ENCODE peak calls at places on chromosomes 5 and 9, in ten cellular contexts. One of them, this sample, is unnamed.
A peak's percentile ranks its signal among the peaks of the same experiment; 100 is the strongest.

GRCh38 chr9:107492381-107492780 is 2.8 kb upstream of the KLF4 start:
- DNase-seq in hypothalamus: no peak
- DNase-seq in activated CD4-positive, alpha-beta T cell treated with anti-CD3 and anti-CD28 coated beads, Interleukin-2, amount 50 U/mL, for 24 hours: no peak
- DNase-seq in WTC11: no peak
- DNase-seq in progenitor cell of endocrine pancreas: no peak
- DNase-seq in stimulated activated CD4-positive, alpha-beta T cell treated with anti-CD3 and anti-CD28 coated beads, Interleukin-1b, Interleukin-23, amount 100 ng/mL, for 24 hours: no peak
- DNase-seq in BE2C: no peak
- DNase-seq in SW 1271: no peak
- DNase-seq in NCI-H1694: no peak
- DNase-seq in naive thymus-derived CD8-positive, alpha-beta T cell: no peak
- DNase-seq in this sample: no peak

GRCh38 chr5:107040907-107041306 is 629.8 kb downstream of the EFNA5 start:
- DNase-seq in hypothalamus: no peak
- DNase-seq in activated CD4-positive, alpha-beta T cell treated with anti-CD3 and anti-CD28 coated beads, Interleukin-2, amount 50 U/mL, for 24 hours: no peak
- DNase-seq in WTC11: no peak
- DNase-seq in progenitor cell of endocrine pancreas: no peak
- DNase-seq in stimulated activated CD4-positive, alpha-beta T cell treated with anti-CD3 and anti-CD28 coated beads, Interleukin-1b, Interleukin-23, amount 100 ng/mL, for 24 hours: no peak
- DNase-seq in BE2C: no peak
- DNase-seq in SW 1271: no peak
- DNase-seq in NCI-H1694: no peak
- DNase-seq in naive thymus-derived CD8-positive, alpha-beta T cell: no peak
- DNase-seq in this sample: no peak

GRCh38 chr9:112065781-112066606 is 109.1 kb downstream of the SUSD1 start:
- DNase-seq in hypothalamus: no peak
- DNase-seq in activated CD4-positive, alpha-beta T cell treated with anti-CD3 and anti-CD28 coated beads, Interleukin-2, amount 50 U/mL, for 24 hours: no peak
- DNase-seq in WTC11: peak; percentile 17
- DNase-seq in progenitor cell of endocrine pancreas: no peak
- DNase-seq in stimulated activated CD4-positive, alpha-beta T cell treated with anti-CD3 and anti-CD28 coated beads, Interleukin-1b, Interleukin-23, amount 100 ng/mL, for 24 hours: no peak
- DNase-seq in BE2C: no peak
- DNase-seq in SW 1271: no peak
- DNase-seq in NCI-H1694: no peak
- DNase-seq in naive thymus-derived CD8-positive, alpha-beta T cell: no peak
- DNase-seq in this sample: no peak

GRCh38 chr9:135695642-135696041 is 3.6 kb downstream of the SOHLH1 start:
- DNase-seq in hypothalamus: no peak
- DNase-seq in activated CD4-positive, alpha-beta T cell treated with anti-CD3 and anti-CD28 coated beads, Interleukin-2, amount 50 U/mL, for 24 hours: no peak
- DNase-seq in WTC11: no peak
- DNase-seq in progenitor cell of endocrine pancreas: no peak
- DNase-seq in stimulated activated CD4-positive, alpha-beta T cell treated with anti-CD3 and anti-CD28 coated beads, Interleukin-1b, Interleukin-23, amount 100 ng/mL, for 24 hours: no peak
- DNase-seq in BE2C: no peak
- DNase-seq in SW 1271: no peak
- DNase-seq in NCI-H1694: no peak
- DNase-seq in naive thymus-derived CD8-positive, alpha-beta T cell: no peak
- DNase-seq in this sample: no peak

GRCh38 chr5:119578937-119579336 is 50.4 kb upstream of the FAM170A start:
- DNase-seq in hypothalamus: no peak
- DNase-seq in activated CD4-positive, alpha-beta T cell treated with anti-CD3 and anti-CD28 coated beads, Interleukin-2, amount 50 U/mL, for 24 hours: peak; percentile 3
- DNase-seq in WTC11: peak; percentile 34
- DNase-seq in progenitor cell of endocrine pancreas: no peak
- DNase-seq in stimulated activated CD4-positive, alpha-beta T cell treated with anti-CD3 and anti-CD28 coated beads, Interleukin-1b, Interleukin-23, amount 100 ng/mL, for 24 hours: no peak
- DNase-seq in BE2C: peak; percentile 62
- DNase-seq in SW 1271: peak; percentile 9
- DNase-seq in NCI-H1694: peak; percentile 26
- DNase-seq in naive thymus-derived CD8-positive, alpha-beta T cell: no peak
- DNase-seq in this sample: peak; percentile 64

GRCh38 chr5:38329132-38329715 is 70.9 kb downstream of the EGFLAM start:
- DNase-seq in hypothalamus: no peak
- DNase-seq in activated CD4-positive, alpha-beta T cell treated with anti-CD3 and anti-CD28 coated beads, Interleukin-2, amount 50 U/mL, for 24 hours: no peak
- DNase-seq in WTC11: no peak
- DNase-seq in progenitor cell of endocrine pancreas: no peak
- DNase-seq in stimulated activated CD4-positive, alpha-beta T cell treated with anti-CD3 and anti-CD28 coated beads, Interleukin-1b, Interleukin-23, amount 100 ng/mL, for 24 hours: no peak
- DNase-seq in BE2C: no peak
- DNase-seq in SW 1271: peak; percentile 63
- DNase-seq in NCI-H1694: no peak
- DNase-seq in naive thymus-derived CD8-positive, alpha-beta T cell: no peak
- DNase-seq in this sample: no peak

GRCh38 chr9:100355561-100355960 is 2.8 kb upstream of the TEX10 start:
- DNase-seq in hypothalamus: no peak
- DNase-seq in activated CD4-positive, alpha-beta T cell treated with anti-CD3 and anti-CD28 coated beads, Interleukin-2, amount 50 U/mL, for 24 hours: no peak
- DNase-seq in WTC11: no peak
- DNase-seq in progenitor cell of endocrine pancreas: no peak
- DNase-seq in stimulated activated CD4-positive, alpha-beta T cell treated with anti-CD3 and anti-CD28 coated beads, Interleukin-1b, Interleukin-23, amount 100 ng/mL, for 24 hours: no peak
- DNase-seq in BE2C: no peak
- DNase-seq in SW 1271: no peak
- DNase-seq in NCI-H1694: no peak
- DNase-seq in naive thymus-derived CD8-positive, alpha-beta T cell: no peak
- DNase-seq in this sample: no peak

GRCh38 chr9:105129731-105130130 is 114.7 kb upstream of the SLC44A1 start:
- DNase-seq in hypothalamus: no peak
- DNase-seq in activated CD4-positive, alpha-beta T cell treated with anti-CD3 and anti-CD28 coated beads, Interleukin-2, amount 50 U/mL, for 24 hours: no peak
- DNase-seq in WTC11: no peak
- DNase-seq in progenitor cell of endocrine pancreas: no peak
- DNase-seq in stimulated activated CD4-positive, alpha-beta T cell treated with anti-CD3 and anti-CD28 coated beads, Interleukin-1b, Interleukin-23, amount 100 ng/mL, for 24 hours: no peak
- DNase-seq in BE2C: no peak
- DNase-seq in SW 1271: no peak
- DNase-seq in NCI-H1694: no peak
- DNase-seq in naive thymus-derived CD8-positive, alpha-beta T cell: no peak
- DNase-seq in this sample: no peak

GRCh38 chr9:33263131-33263935 is 1.2 kb downstream of the BAG1 start:
- DNase-seq in hypothalamus: no peak
- DNase-seq in activated CD4-positive, alpha-beta T cell treated with anti-CD3 and anti-CD28 coated beads, Interleukin-2, amount 50 U/mL, for 24 hours: no peak
- DNase-seq in WTC11: no peak
- DNase-seq in progenitor cell of endocrine pancreas: no peak
- DNase-seq in stimulated activated CD4-positive, alpha-beta T cell treated with anti-CD3 and anti-CD28 coated beads, Interleukin-1b, Interleukin-23, amount 100 ng/mL, for 24 hours: no peak
- DNase-seq in BE2C: peak; percentile 23
- DNase-seq in SW 1271: no peak
- DNase-seq in NCI-H1694: no peak
- DNase-seq in naive thymus-derived CD8-positive, alpha-beta T cell: no peak
- DNase-seq in this sample: no peak

GRCh38 chr9:114238919-114239879 is 83.7 kb upstream of the ORM1 start:
- DNase-seq in hypothalamus: no peak
- DNase-seq in activated CD4-positive, alpha-beta T cell treated with anti-CD3 and anti-CD28 coated beads, Interleukin-2, amount 50 U/mL, for 24 hours: no peak
- DNase-seq in WTC11: peak; percentile 24
- DNase-seq in progenitor cell of endocrine pancreas: no peak
- DNase-seq in stimulated activated CD4-positive, alpha-beta T cell treated with anti-CD3 and anti-CD28 coated beads, Interleukin-1b, Interleukin-23, amount 100 ng/mL, for 24 hours: no peak
- DNase-seq in BE2C: peak; percentile 74
- DNase-seq in SW 1271: no peak
- DNase-seq in NCI-H1694: peak; percentile 47
- DNase-seq in naive thymus-derived CD8-positive, alpha-beta T cell: no peak
- DNase-seq in this sample: no peak

GRCh38 chr5:172920447-172920849 is 38.8 kb upstream of the RPL26L1 start:
- DNase-seq in hypothalamus: no peak
- DNase-seq in activated CD4-positive, alpha-beta T cell treated with anti-CD3 and anti-CD28 coated beads, Interleukin-2, amount 50 U/mL, for 24 hours: no peak
- DNase-seq in WTC11: no peak
- DNase-seq in progenitor cell of endocrine pancreas: no peak
- DNase-seq in stimulated activated CD4-positive, alpha-beta T cell treated with anti-CD3 and anti-CD28 coated beads, Interleukin-1b, Interleukin-23, amount 100 ng/mL, for 24 hours: no peak
- DNase-seq in BE2C: no peak
- DNase-seq in SW 1271: no peak
- DNase-seq in NCI-H1694: no peak
- DNase-seq in naive thymus-derived CD8-positive, alpha-beta T cell: no peak
- DNase-seq in this sample: no peak

GRCh38 chr9:1077616-1078015 is 27.5 kb downstream of the DMRT2 start:
- DNase-seq in hypothalamus: no peak
- DNase-seq in activated CD4-positive, alpha-beta T cell treated with anti-CD3 and anti-CD28 coated beads, Interleukin-2, amount 50 U/mL, for 24 hours: no peak
- DNase-seq in WTC11: no peak
- DNase-seq in progenitor cell of endocrine pancreas: no peak
- DNase-seq in stimulated activated CD4-positive, alpha-beta T cell treated with anti-CD3 and anti-CD28 coated beads, Interleukin-1b, Interleukin-23, amount 100 ng/mL, for 24 hours: no peak
- DNase-seq in BE2C: no peak
- DNase-seq in SW 1271: no peak
- DNase-seq in NCI-H1694: no peak
- DNase-seq in naive thymus-derived CD8-positive, alpha-beta T cell: no peak
- DNase-seq in this sample: no peak

GRCh38 chr5:178994580-178995340 is at the start of gene GRM6:
- DNase-seq in hypothalamus: no peak
- DNase-seq in activated CD4-positive, alpha-beta T cell treated with anti-CD3 and anti-CD28 coated beads, Interleukin-2, amount 50 U/mL, for 24 hours: no peak
- DNase-seq in WTC11: peak; percentile 61
- DNase-seq in progenitor cell of endocrine pancreas: no peak
- DNase-seq in stimulated activated CD4-positive, alpha-beta T cell treated with anti-CD3 and anti-CD28 coated beads, Interleukin-1b, Interleukin-23, amount 100 ng/mL, for 24 hours: no peak
- DNase-seq in BE2C: no peak
- DNase-seq in SW 1271: no peak
- DNase-seq in NCI-H1694: no peak
- DNase-seq in naive thymus-derived CD8-positive, alpha-beta T cell: no peak
- DNase-seq in this sample: no peak

GRCh38 chr5:14292766-14293165 is 149.6 kb downstream of the TRIO start:
- DNase-seq in hypothalamus: no peak
- DNase-seq in activated CD4-positive, alpha-beta T cell treated with anti-CD3 and anti-CD28 coated beads, Interleukin-2, amount 50 U/mL, for 24 hours: no peak
- DNase-seq in WTC11: no peak
- DNase-seq in progenitor cell of endocrine pancreas: no peak
- DNase-seq in stimulated activated CD4-positive, alpha-beta T cell treated with anti-CD3 and anti-CD28 coated beads, Interleukin-1b, Interleukin-23, amount 100 ng/mL, for 24 hours: no peak
- DNase-seq in BE2C: no peak
- DNase-seq in SW 1271: no peak
- DNase-seq in NCI-H1694: no peak
- DNase-seq in naive thymus-derived CD8-positive, alpha-beta T cell: no peak
- DNase-seq in this sample: no peak

GRCh38 chr5:36790847-36791246 is 85.7 kb upstream of the NIPBL start:
- DNase-seq in hypothalamus: no peak
- DNase-seq in activated CD4-positive, alpha-beta T cell treated with anti-CD3 and anti-CD28 coated beads, Interleukin-2, amount 50 U/mL, for 24 hours: no peak
- DNase-seq in WTC11: no peak
- DNase-seq in progenitor cell of endocrine pancreas: no peak
- DNase-seq in stimulated activated CD4-positive, alpha-beta T cell treated with anti-CD3 and anti-CD28 coated beads, Interleukin-1b, Interleukin-23, amount 100 ng/mL, for 24 hours: no peak
- DNase-seq in BE2C: no peak
- DNase-seq in SW 1271: no peak
- DNase-seq in NCI-H1694: no peak
- DNase-seq in naive thymus-derived CD8-positive, alpha-beta T cell: no peak
- DNase-seq in this sample: no peak

GRCh38 chr5:65927497-65928340 is 1.3 kb downstream of the ERBIN start:
- DNase-seq in hypothalamus: no peak
- DNase-seq in activated CD4-positive, alpha-beta T cell treated with anti-CD3 and anti-CD28 coated beads, Interleukin-2, amount 50 U/mL, for 24 hours: peak; percentile 17
- DNase-seq in WTC11: no peak
- DNase-seq in progenitor cell of endocrine pancreas: no peak
- DNase-seq in stimulated activated CD4-positive, alpha-beta T cell treated with anti-CD3 and anti-CD28 coated beads, Interleukin-1b, Interleukin-23, amount 100 ng/mL, for 24 hours: no peak
- DNase-seq in BE2C: no peak
- DNase-seq in SW 1271: peak; percentile 52
- DNase-seq in NCI-H1694: no peak
- DNase-seq in naive thymus-derived CD8-positive, alpha-beta T cell: peak; percentile 2
- DNase-seq in this sample: no peak

GRCh38 chr5:151952233-151952632 is 27.6 kb upstream of the GLRA1 start:
- DNase-seq in hypothalamus: no peak
- DNase-seq in activated CD4-positive, alpha-beta T cell treated with anti-CD3 and anti-CD28 coated beads, Interleukin-2, amount 50 U/mL, for 24 hours: no peak
- DNase-seq in WTC11: no peak
- DNase-seq in progenitor cell of endocrine pancreas: no peak
- DNase-seq in stimulated activated CD4-positive, alpha-beta T cell treated with anti-CD3 and anti-CD28 coated beads, Interleukin-1b, Interleukin-23, amount 100 ng/mL, for 24 hours: no peak
- DNase-seq in BE2C: no peak
- DNase-seq in SW 1271: no peak
- DNase-seq in NCI-H1694: no peak
- DNase-seq in naive thymus-derived CD8-positive, alpha-beta T cell: no peak
- DNase-seq in this sample: no peak

GRCh38 chr5:133909584-133909983 is 58.8 kb downstream of the C5orf15 start:
- DNase-seq in hypothalamus: no peak
- DNase-seq in activated CD4-positive, alpha-beta T cell treated with anti-CD3 and anti-CD28 coated beads, Interleukin-2, amount 50 U/mL, for 24 hours: no peak
- DNase-seq in WTC11: no peak
- DNase-seq in progenitor cell of endocrine pancreas: no peak
- DNase-seq in stimulated activated CD4-positive, alpha-beta T cell treated with anti-CD3 and anti-CD28 coated beads, Interleukin-1b, Interleukin-23, amount 100 ng/mL, for 24 hours: no peak
- DNase-seq in BE2C: no peak
- DNase-seq in SW 1271: no peak
- DNase-seq in NCI-H1694: no peak
- DNase-seq in naive thymus-derived CD8-positive, alpha-beta T cell: no peak
- DNase-seq in this sample: no peak

GRCh38 chr9:129665008-129665771 is at the start of gene PRRX2:
- DNase-seq in hypothalamus: no peak
- DNase-seq in activated CD4-positive, alpha-beta T cell treated with anti-CD3 and anti-CD28 coated beads, Interleukin-2, amount 50 U/mL, for 24 hours: no peak
- DNase-seq in WTC11: peak; percentile 63
- DNase-seq in progenitor cell of endocrine pancreas: no peak
- DNase-seq in stimulated activated CD4-positive, alpha-beta T cell treated with anti-CD3 and anti-CD28 coated beads, Interleukin-1b, Interleukin-23, amount 100 ng/mL, for 24 hours: no peak
- DNase-seq in BE2C: peak; percentile 48
- DNase-seq in SW 1271: no peak
- DNase-seq in NCI-H1694: no peak
- DNase-seq in naive thymus-derived CD8-positive, alpha-beta T cell: no peak
- DNase-seq in this sample: no peak

GRCh38 chr5:142808778-142809606 is 38.8 kb downstream of the ARHGAP26 start:
- DNase-seq in hypothalamus: no peak
- DNase-seq in activated CD4-positive, alpha-beta T cell treated with anti-CD3 and anti-CD28 coated beads, Interleukin-2, amount 50 U/mL, for 24 hours: no peak
- DNase-seq in WTC11: no peak
- DNase-seq in progenitor cell of endocrine pancreas: no peak
- DNase-seq in stimulated activated CD4-positive, alpha-beta T cell treated with anti-CD3 and anti-CD28 coated beads, Interleukin-1b, Interleukin-23, amount 100 ng/mL, for 24 hours: no peak
- DNase-seq in BE2C: peak; percentile 68
- DNase-seq in SW 1271: no peak
- DNase-seq in NCI-H1694: no peak
- DNase-seq in naive thymus-derived CD8-positive, alpha-beta T cell: no peak
- DNase-seq in this sample: peak; percentile 45

GRCh38 chr9:109956811-109957440 is 176.9 kb downstream of the PALM2AKAP2 start:
- DNase-seq in hypothalamus: no peak
- DNase-seq in activated CD4-positive, alpha-beta T cell treated with anti-CD3 and anti-CD28 coated beads, Interleukin-2, amount 50 U/mL, for 24 hours: no peak
- DNase-seq in WTC11: no peak
- DNase-seq in progenitor cell of endocrine pancreas: no peak
- DNase-seq in stimulated activated CD4-positive, alpha-beta T cell treated with anti-CD3 and anti-CD28 coated beads, Interleukin-1b, Interleukin-23, amount 100 ng/mL, for 24 hours: no peak
- DNase-seq in BE2C: no peak
- DNase-seq in SW 1271: no peak
- DNase-seq in NCI-H1694: peak; percentile 26
- DNase-seq in naive thymus-derived CD8-positive, alpha-beta T cell: no peak
- DNase-seq in this sample: no peak

GRCh38 chr5:71782771-71783770 is 64.0 kb downstream of the CARTPT start:
- DNase-seq in hypothalamus: peak; percentile 62
- DNase-seq in activated CD4-positive, alpha-beta T cell treated with anti-CD3 and anti-CD28 coated beads, Interleukin-2, amount 50 U/mL, for 24 hours: peak; percentile 36
- DNase-seq in WTC11: peak; percentile 89
- DNase-seq in progenitor cell of endocrine pancreas: peak; percentile 53
- DNase-seq in stimulated activated CD4-positive, alpha-beta T cell treated with anti-CD3 and anti-CD28 coated beads, Interleukin-1b, Interleukin-23, amount 100 ng/mL, for 24 hours: peak; percentile 18
- DNase-seq in BE2C: peak; percentile 87
- DNase-seq in SW 1271: peak; percentile 4
- DNase-seq in NCI-H1694: peak; percentile 79
- DNase-seq in naive thymus-derived CD8-positive, alpha-beta T cell: no peak
- DNase-seq in this sample: peak; percentile 5

GRCh38 chr5:180438785-180439780 is 55.1 kb upstream of the CNOT6 start:
- DNase-seq in hypothalamus: no peak
- DNase-seq in activated CD4-positive, alpha-beta T cell treated with anti-CD3 and anti-CD28 coated beads, Interleukin-2, amount 50 U/mL, for 24 hours: no peak
- DNase-seq in WTC11: no peak
- DNase-seq in progenitor cell of endocrine pancreas: no peak
- DNase-seq in stimulated activated CD4-positive, alpha-beta T cell treated with anti-CD3 and anti-CD28 coated beads, Interleukin-1b, Interleukin-23, amount 100 ng/mL, for 24 hours: no peak
- DNase-seq in BE2C: peak; percentile 32
- DNase-seq in SW 1271: no peak
- DNase-seq in NCI-H1694: no peak
- DNase-seq in naive thymus-derived CD8-positive, alpha-beta T cell: no peak
- DNase-seq in this sample: no peak

GRCh38 chr5:81140461-81140860 is 92.7 kb upstream of the CKMT2 start:
- DNase-seq in hypothalamus: no peak
- DNase-seq in activated CD4-positive, alpha-beta T cell treated with anti-CD3 and anti-CD28 coated beads, Interleukin-2, amount 50 U/mL, for 24 hours: no peak
- DNase-seq in WTC11: no peak
- DNase-seq in progenitor cell of endocrine pancreas: no peak
- DNase-seq in stimulated activated CD4-positive, alpha-beta T cell treated with anti-CD3 and anti-CD28 coated beads, Interleukin-1b, Interleukin-23, amount 100 ng/mL, for 24 hours: no peak
- DNase-seq in BE2C: peak; percentile 58
- DNase-seq in SW 1271: no peak
- DNase-seq in NCI-H1694: no peak
- DNase-seq in naive thymus-derived CD8-positive, alpha-beta T cell: no peak
- DNase-seq in this sample: no peak

GRCh38 chr5:132428811-132429440 is 59.4 kb downstream of the SLC22A5 start:
- DNase-seq in hypothalamus: no peak
- DNase-seq in activated CD4-positive, alpha-beta T cell treated with anti-CD3 and anti-CD28 coated beads, Interleukin-2, amount 50 U/mL, for 24 hours: no peak
- DNase-seq in WTC11: no peak
- DNase-seq in progenitor cell of endocrine pancreas: no peak
- DNase-seq in stimulated activated CD4-positive, alpha-beta T cell treated with anti-CD3 and anti-CD28 coated beads, Interleukin-1b, Interleukin-23, amount 100 ng/mL, for 24 hours: no peak
- DNase-seq in BE2C: no peak
- DNase-seq in SW 1271: no peak
- DNase-seq in NCI-H1694: no peak
- DNase-seq in naive thymus-derived CD8-positive, alpha-beta T cell: no peak
- DNase-seq in this sample: no peak

GRCh38 chr5:110038297-110038997 is 348.7 kb downstream of the MAN2A1 start:
- DNase-seq in hypothalamus: no peak
- DNase-seq in activated CD4-positive, alpha-beta T cell treated with anti-CD3 and anti-CD28 coated beads, Interleukin-2, amount 50 U/mL, for 24 hours: no peak
- DNase-seq in WTC11: no peak
- DNase-seq in progenitor cell of endocrine pancreas: no peak
- DNase-seq in stimulated activated CD4-positive, alpha-beta T cell treated with anti-CD3 and anti-CD28 coated beads, Interleukin-1b, Interleukin-23, amount 100 ng/mL, for 24 hours: no peak
- DNase-seq in BE2C: no peak
- DNase-seq in SW 1271: no peak
- DNase-seq in NCI-H1694: no peak
- DNase-seq in naive thymus-derived CD8-positive, alpha-beta T cell: no peak
- DNase-seq in this sample: no peak

GRCh38 chr5:168076561-168076991 is 214.9 kb upstream of the WWC1 start:
- DNase-seq in hypothalamus: no peak
- DNase-seq in activated CD4-positive, alpha-beta T cell treated with anti-CD3 and anti-CD28 coated beads, Interleukin-2, amount 50 U/mL, for 24 hours: no peak
- DNase-seq in WTC11: peak; percentile 79
- DNase-seq in progenitor cell of endocrine pancreas: no peak
- DNase-seq in stimulated activated CD4-positive, alpha-beta T cell treated with anti-CD3 and anti-CD28 coated beads, Interleukin-1b, Interleukin-23, amount 100 ng/mL, for 24 hours: no peak
- DNase-seq in BE2C: peak; percentile 52
- DNase-seq in SW 1271: no peak
- DNase-seq in NCI-H1694: peak; percentile 13
- DNase-seq in naive thymus-derived CD8-positive, alpha-beta T cell: no peak
- DNase-seq in this sample: peak; percentile 2

GRCh38 chr9:125701351-125701750 is 5.7 kb downstream of the MAPKAP1 start:
- DNase-seq in hypothalamus: no peak
- DNase-seq in activated CD4-positive, alpha-beta T cell treated with anti-CD3 and anti-CD28 coated beads, Interleukin-2, amount 50 U/mL, for 24 hours: peak; percentile 11
- DNase-seq in WTC11: no peak
- DNase-seq in progenitor cell of endocrine pancreas: no peak
- DNase-seq in stimulated activated CD4-positive, alpha-beta T cell treated with anti-CD3 and anti-CD28 coated beads, Interleukin-1b, Interleukin-23, amount 100 ng/mL, for 24 hours: no peak
- DNase-seq in BE2C: no peak
- DNase-seq in SW 1271: peak; percentile 81
- DNase-seq in NCI-H1694: no peak
- DNase-seq in naive thymus-derived CD8-positive, alpha-beta T cell: no peak
- DNase-seq in this sample: no peak